ENCODE peak calls at places on chromosomes 3 and 15, in ten cellular contexts. One of them, this sample, is unnamed.

GRCh38 chr3:106176734-106177133 is 307.9 kb upstream of the CBLB start:
- DNase-seq in uterus: no peak
- DNase-seq in fibroblast of the aortic adventitia: peak
- DNase-seq in hepatocyte: no peak
- DNase-seq in breast epithelium: no peak
- DNase-seq in astrocyte of the spinal cord: peak
- DNase-seq in GM12864: peak
- DNase-seq in tibial nerve: no peak
- DNase-seq in A549: no peak
- DNase-seq in cardiac muscle cell: peak
- DNase-seq in this sample: peak

GRCh38 chr3:14876942-14877341 is 58.2 kb downstream of the FGD5 start:
- DNase-seq in A549: peak
- DNase-seq in GM12864: no peak
- DNase-seq in astrocyte of the spinal cord: peak
- DNase-seq in breast epithelium: peak
- DNase-seq in tibial nerve: peak
- DNase-seq in cardiac muscle cell: peak
- DNase-seq in hepatocyte: peak
- DNase-seq in fibroblast of the aortic adventitia: peak
- DNase-seq in uterus: peak
- DNase-seq in this sample: no peak

GRCh38 chr15:84871428-84871985 is 13.0 kb upstream of the SLC28A1 start:
- DNase-seq in astrocyte of the spinal cord: no peak
- DNase-seq in hepatocyte: no peak
- DNase-seq in breast epithelium: no peak
- DNase-seq in tibial nerve: no peak
- DNase-seq in A549: no peak
- DNase-seq in cardiac muscle cell: no peak
- DNase-seq in uterus: no peak
- DNase-seq in fibroblast of the aortic adventitia: no peak
- DNase-seq in GM12864: no peak
- DNase-seq in this sample: no peak

GRCh38 chr15:67082007-67082536 is 16.7 kb downstream of the SMAD3 start:
- DNase-seq in hepatocyte: no peak
- DNase-seq in GM12864: no peak
- DNase-seq in A549: no peak
- DNase-seq in fibroblast of the aortic adventitia: no peak
- DNase-seq in uterus: no peak
- DNase-seq in tibial nerve: no peak
- DNase-seq in astrocyte of the spinal cord: no peak
- DNase-seq in breast epithelium: no peak
- DNase-seq in cardiac muscle cell: no peak
- DNase-seq in this sample: no peak

GRCh38 chr3:194573680-194574437 is 59.4 kb downstream of the TMEM44 start:
- DNase-seq in uterus: no peak
- DNase-seq in hepatocyte: peak
- DNase-seq in GM12864: no peak
- DNase-seq in tibial nerve: no peak
- DNase-seq in A549: peak
- DNase-seq in cardiac muscle cell: peak
- DNase-seq in astrocyte of the spinal cord: no peak
- DNase-seq in fibroblast of the aortic adventitia: peak
- DNase-seq in breast epithelium: no peak
- DNase-seq in this sample: peak

GRCh38 chr15:41230345-41230649 is 260 bp downstream of the EXD1 start:
- DNase-seq in fibroblast of the aortic adventitia: no peak
- DNase-seq in breast epithelium: no peak
- DNase-seq in tibial nerve: no peak
- DNase-seq in GM12864: no peak
- DNase-seq in astrocyte of the spinal cord: no peak
- DNase-seq in cardiac muscle cell: no peak
- DNase-seq in A549: no peak
- DNase-seq in hepatocyte: no peak
- DNase-seq in uterus: no peak
- DNase-seq in this sample: no peak

GRCh38 chr3:71725279-71725991 is at the start of gene EIF4E3:
- DNase-seq in astrocyte of the spinal cord: no peak
- DNase-seq in uterus: peak
- DNase-seq in cardiac muscle cell: peak
- DNase-seq in fibroblast of the aortic adventitia: no peak
- DNase-seq in GM12864: no peak
- DNase-seq in A549: no peak
- DNase-seq in breast epithelium: no peak
- DNase-seq in hepatocyte: peak
- DNase-seq in tibial nerve: no peak
- DNase-seq in this sample: peak

GRCh38 chr3:112389961-112390360 is 57.0 kb downstream of the CD200 start:
- DNase-seq in astrocyte of the spinal cord: no peak
- DNase-seq in GM12864: no peak
- DNase-seq in breast epithelium: no peak
- DNase-seq in hepatocyte: no peak
- DNase-seq in tibial nerve: no peak
- DNase-seq in A549: no peak
- DNase-seq in uterus: no peak
- DNase-seq in fibroblast of the aortic adventitia: no peak
- DNase-seq in cardiac muscle cell: peak
- DNase-seq in this sample: no peak

GRCh38 chr15:99447497-99448371 is 118.0 kb upstream of the MEF2A start:
- DNase-seq in GM12864: no peak
- DNase-seq in astrocyte of the spinal cord: no peak
- DNase-seq in fibroblast of the aortic adventitia: no peak
- DNase-seq in uterus: peak
- DNase-seq in A549: no peak
- DNase-seq in breast epithelium: no peak
- DNase-seq in hepatocyte: no peak
- DNase-seq in tibial nerve: no peak
- DNase-seq in cardiac muscle cell: peak
- DNase-seq in this sample: no peak

GRCh38 chr15:66401130-66402021 is 14.7 kb downstream of the MAP2K1 start:
- DNase-seq in hepatocyte: no peak
- DNase-seq in cardiac muscle cell: no peak
- DNase-seq in uterus: no peak
- DNase-seq in GM12864: no peak
- DNase-seq in breast epithelium: no peak
- DNase-seq in tibial nerve: no peak
- DNase-seq in A549: peak
- DNase-seq in astrocyte of the spinal cord: no peak
- DNase-seq in fibroblast of the aortic adventitia: no peak
- DNase-seq in this sample: no peak

DNA sequence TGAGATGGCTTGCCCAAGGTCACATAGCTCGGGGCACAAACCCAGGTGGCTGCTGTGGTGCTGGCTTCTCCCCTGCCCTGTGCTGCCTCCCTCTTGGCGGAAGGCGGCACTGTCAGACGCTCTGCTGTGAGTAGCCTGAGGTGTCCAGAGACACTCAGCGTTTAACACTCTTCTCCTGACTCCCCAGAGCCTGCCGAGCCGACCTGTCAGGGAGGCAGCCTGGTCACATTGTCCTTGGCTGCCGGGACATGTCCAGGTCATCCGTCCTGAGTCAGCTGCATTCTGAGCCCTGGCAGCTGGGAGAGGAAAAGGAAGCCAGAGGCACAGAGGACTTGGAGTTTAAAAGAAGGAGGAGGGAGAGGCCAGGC is 4.7 kb downstream of the LMAN1L start:
- DNase-seq in GM12864: no peak
- DNase-seq in A549: no peak
- DNase-seq in fibroblast of the aortic adventitia: no peak
- DNase-seq in tibial nerve: no peak
- DNase-seq in uterus: no peak
- DNase-seq in cardiac muscle cell: no peak
- DNase-seq in astrocyte of the spinal cord: no peak
- DNase-seq in hepatocyte: peak
- DNase-seq in breast epithelium: peak
- DNase-seq in this sample: no peak
- TF ChIP-seq CTCF in GM12864: no peak
- TF ChIP-seq CTCF in A549: no peak
- TF ChIP-seq CTCF in fibroblast of the aortic adventitia: peak
- TF ChIP-seq CTCF in tibial nerve: no peak
- TF ChIP-seq CTCF in uterus: no peak
- TF ChIP-seq CTCF in cardiac muscle cell: peak
- TF ChIP-seq CTCF in astrocyte of the spinal cord: peak
- TF ChIP-seq CTCF in hepatocyte: peak
- TF ChIP-seq CTCF in breast epithelium: no peak
- TF ChIP-seq CTCF in this sample: no peak

DNA sequence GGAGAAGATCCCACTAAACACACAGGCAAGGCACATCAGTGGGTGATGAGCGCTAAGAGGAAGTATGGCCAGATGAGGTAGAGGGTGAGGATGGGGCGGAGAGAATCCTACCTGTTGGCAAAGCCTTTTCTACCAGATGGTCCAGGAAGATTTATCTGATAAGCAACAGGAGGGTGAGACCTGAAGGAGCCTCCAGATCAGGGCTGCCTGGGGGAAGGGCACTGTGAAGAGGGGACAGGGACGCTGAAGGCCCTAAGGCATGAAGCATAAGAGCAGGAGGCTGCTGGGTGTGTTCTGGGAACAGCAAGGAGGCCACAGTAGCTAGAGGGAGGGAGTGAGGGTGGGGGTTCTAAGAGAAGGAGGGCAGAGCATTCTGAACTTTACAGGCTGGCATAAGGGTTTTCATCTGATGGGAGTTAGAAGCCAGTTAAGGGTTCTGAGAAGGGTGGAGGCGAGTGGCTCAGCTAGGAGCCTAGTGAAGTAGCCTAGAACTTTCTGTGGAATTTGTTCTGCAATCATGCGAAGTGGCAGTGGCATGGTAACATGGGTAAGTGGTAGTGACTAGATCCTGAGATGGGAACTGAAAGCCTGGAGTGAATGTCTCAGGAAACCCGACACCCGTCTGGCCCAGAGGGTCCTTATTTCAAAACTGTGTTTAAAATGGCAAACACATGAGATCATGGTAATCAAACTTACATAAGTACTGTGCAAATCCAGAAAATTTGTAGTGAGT is 29.9 kb downstream of the CGNL1 start:
- DNase-seq in astrocyte of the spinal cord: peak
- DNase-seq in fibroblast of the aortic adventitia: peak
- DNase-seq in tibial nerve: no peak
- DNase-seq in uterus: no peak
- DNase-seq in cardiac muscle cell: no peak
- DNase-seq in A549: no peak
- DNase-seq in breast epithelium: no peak
- DNase-seq in hepatocyte: no peak
- DNase-seq in GM12864: no peak
- DNase-seq in this sample: no peak
- TF ChIP-seq CTCF in astrocyte of the spinal cord: no peak
- TF ChIP-seq CTCF in fibroblast of the aortic adventitia: no peak
- TF ChIP-seq CTCF in tibial nerve: no peak
- TF ChIP-seq CTCF in uterus: no peak
- TF ChIP-seq CTCF in cardiac muscle cell: no peak
- TF ChIP-seq CTCF in A549: no peak
- TF ChIP-seq CTCF in breast epithelium: no peak
- TF ChIP-seq CTCF in hepatocyte: no peak
- TF ChIP-seq CTCF in GM12864: no peak
- TF ChIP-seq CTCF in this sample: no peak

GRCh38 chr3:17802993-17803392 is 60.6 kb upstream of the TBC1D5 start:
- DNase-seq in hepatocyte: no peak
- DNase-seq in cardiac muscle cell: no peak
- DNase-seq in fibroblast of the aortic adventitia: no peak
- DNase-seq in astrocyte of the spinal cord: no peak
- DNase-seq in uterus: no peak
- DNase-seq in A549: no peak
- DNase-seq in GM12864: no peak
- DNase-seq in tibial nerve: no peak
- DNase-seq in breast epithelium: no peak
- DNase-seq in this sample: no peak
- TF ChIP-seq CTCF in hepatocyte: no peak
- TF ChIP-seq CTCF in cardiac muscle cell: no peak
- TF ChIP-seq CTCF in fibroblast of the aortic adventitia: no peak
- TF ChIP-seq CTCF in astrocyte of the spinal cord: no peak
- TF ChIP-seq CTCF in uterus: no peak
- TF ChIP-seq CTCF in A549: no peak
- TF ChIP-seq CTCF in GM12864: no peak
- TF ChIP-seq CTCF in tibial nerve: no peak
- TF ChIP-seq CTCF in breast epithelium: no peak
- TF ChIP-seq CTCF in this sample: no peak

GRCh38 chr3:38152660-38153059 is 12.7 kb upstream of the OXSR1 start:
- DNase-seq in breast epithelium: no peak
- DNase-seq in hepatocyte: no peak
- DNase-seq in uterus: no peak
- DNase-seq in fibroblast of the aortic adventitia: no peak
- DNase-seq in GM12864: no peak
- DNase-seq in A549: no peak
- DNase-seq in tibial nerve: no peak
- DNase-seq in astrocyte of the spinal cord: no peak
- DNase-seq in cardiac muscle cell: no peak
- DNase-seq in this sample: no peak

GRCh38 chr3:38149701-38150100 is 11.2 kb downstream of the MYD88 start:
- DNase-seq in breast epithelium: no peak
- DNase-seq in A549: no peak
- DNase-seq in astrocyte of the spinal cord: no peak
- DNase-seq in hepatocyte: no peak
- DNase-seq in fibroblast of the aortic adventitia: no peak
- DNase-seq in cardiac muscle cell: no peak
- DNase-seq in GM12864: no peak
- DNase-seq in tibial nerve: no peak
- DNase-seq in uterus: no peak
- DNase-seq in this sample: no peak

GRCh38 chr3:38151667-38152265 is 13.3 kb downstream of the MYD88 start:
- DNase-seq in GM12864: no peak
- DNase-seq in A549: peak
- DNase-seq in uterus: no peak
- DNase-seq in hepatocyte: no peak
- DNase-seq in breast epithelium: no peak
- DNase-seq in astrocyte of the spinal cord: no peak
- DNase-seq in tibial nerve: no peak
- DNase-seq in fibroblast of the aortic adventitia: peak
- DNase-seq in cardiac muscle cell: no peak
- DNase-seq in this sample: no peak

GRCh38 chr3:38153221-38153620 is 12.1 kb upstream of the OXSR1 start:
- DNase-seq in cardiac muscle cell: no peak
- DNase-seq in astrocyte of the spinal cord: no peak
- DNase-seq in tibial nerve: no peak
- DNase-seq in fibroblast of the aortic adventitia: no peak
- DNase-seq in A549: no peak
- DNase-seq in uterus: no peak
- DNase-seq in hepatocyte: no peak
- DNase-seq in breast epithelium: no peak
- DNase-seq in GM12864: no peak
- DNase-seq in this sample: no peak

DNA sequence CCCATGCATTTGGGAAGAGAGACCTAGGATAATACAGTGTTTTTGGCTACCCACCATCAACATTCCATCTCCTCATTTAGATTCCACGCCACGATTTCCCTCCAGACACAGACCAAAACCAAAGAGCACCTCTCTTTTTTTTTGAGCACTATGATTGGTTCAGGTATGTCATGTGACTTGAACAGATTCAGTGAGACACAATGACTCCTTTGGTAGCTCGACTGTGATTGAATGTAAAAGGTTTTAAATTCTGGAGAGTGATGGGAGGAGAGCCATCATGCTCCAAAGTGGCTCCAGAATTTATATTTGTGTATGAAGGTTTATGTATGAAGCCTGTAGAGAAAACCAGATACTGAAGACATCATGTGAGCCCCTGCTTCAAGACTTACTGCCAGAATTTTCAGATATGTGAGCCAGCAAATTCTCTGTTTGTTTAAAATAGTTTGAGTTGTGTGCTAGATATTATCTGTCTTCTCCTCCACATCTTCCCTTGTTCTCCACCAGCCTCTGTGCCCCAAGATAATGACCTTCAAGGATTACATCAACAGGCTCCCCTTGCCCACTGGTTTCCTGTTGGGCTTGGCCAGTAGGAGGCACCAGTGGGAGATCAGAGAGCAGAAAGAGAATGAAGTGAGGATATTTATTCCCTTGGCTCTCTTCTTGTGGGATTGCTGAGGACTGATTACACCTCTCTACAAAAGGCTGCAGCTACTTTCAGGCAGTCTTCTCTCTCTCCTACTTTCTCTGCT is 12.5 kb downstream of the MYD88 start:
- DNase-seq in fibroblast of the aortic adventitia: peak
- DNase-seq in uterus: no peak
- DNase-seq in breast epithelium: no peak
- DNase-seq in hepatocyte: no peak
- DNase-seq in GM12864: no peak
- DNase-seq in cardiac muscle cell: no peak
- DNase-seq in astrocyte of the spinal cord: no peak
- DNase-seq in A549: no peak
- DNase-seq in tibial nerve: no peak
- DNase-seq in this sample: no peak
- TF ChIP-seq CTCF in fibroblast of the aortic adventitia: peak
- TF ChIP-seq CTCF in uterus: no peak
- TF ChIP-seq CTCF in breast epithelium: no peak
- TF ChIP-seq CTCF in hepatocyte: peak
- TF ChIP-seq CTCF in GM12864: peak
- TF ChIP-seq CTCF in cardiac muscle cell: no peak
- TF ChIP-seq CTCF in astrocyte of the spinal cord: no peak
- TF ChIP-seq CTCF in A549: no peak
- TF ChIP-seq CTCF in tibial nerve: no peak
- TF ChIP-seq CTCF in this sample: no peak

This sample was measured in GM13977.